ENCODE peak calls at places on chromosomes 16 and 17, in eight cellular contexts. U is neuronal stem cell; P is tibial nerve; H is glutamatergic neuron; W is activated CD4-positive, alpha-beta T cell treated with anti-CD3 and anti-CD28 coated beads, Interleukin-2, amount 50 U/mL, for 1 hour; M is activated naive CD8-positive, alpha-beta T cell treated with anti-CD3 and anti-CD28 coated beads, Interleukin-2, amount 50 U/mL, for 24 hours; I is GM12865; V is amniotic stem cell. A is an unnamed sample.

GRCh38 chr17:70137451-70138230 is 31.7 kb upstream of the KCNJ2 start:
- DNase-seq in U (no peak), P (peak), H (no peak), W (no peak), M (peak), I (peak), V (no peak), A (no peak)

GRCh38 chr16:2025878-2026460 is 733 bp upstream of the NHERF2 start:
- DNase-seq in U (no peak), P (no peak), H (no peak), W (no peak), M (no peak), I (no peak), V (no peak), A (no peak)

GRCh38 chr17:57578608-57578990 is 166.5 kb downstream of the CCDC182 start:
- DNase-seq in U (no peak), P (no peak), H (no peak), W (no peak), M (no peak), I (peak), V (no peak), A (no peak)

GRCh38 chr17:39195568-39196160 is 1.8 kb downstream of the CACNB1 start:
- DNase-seq in U (no peak), P (no peak), H (no peak), W (no peak), M (no peak), I (peak), V (no peak), A (no peak)

GRCh38 chr16:23949630-23950290 is 114.0 kb downstream of the PRKCB start:
- DNase-seq in U (no peak), P (no peak), H (no peak), W (peak), M (peak), I (peak), V (no peak), A (no peak)

GRCh38 chr16:50193594-50193993 is 40.5 kb downstream of the TENT4B start:
- DNase-seq in U (no peak), P (no peak), H (no peak), W (no peak), M (no peak), I (no peak), V (no peak), A (no peak)

GRCh38 chr16:8571061-8571596 is 19.2 kb downstream of the TMEM114 start:
- DNase-seq in U (no peak), P (no peak), H (no peak), W (no peak), M (no peak), I (no peak), V (no peak), A (no peak)

GRCh38 chr16:193441-193840 is 13.2 kb downstream of the HBQ1 start:
- DNase-seq in U (no peak), P (no peak), H (no peak), W (no peak), M (no peak), I (no peak), V (no peak), A (no peak)

GRCh38 chr17:72588961-72589360 is 468.1 kb downstream of the SOX9 start:
- DNase-seq in U (no peak), P (no peak), H (no peak), W (peak), M (no peak), I (peak), V (no peak), A (peak)

GRCh38 chr16:55899857-55900256 is 24.7 kb upstream of the CES5A start:
- DNase-seq in U (no peak), P (no peak), H (no peak), W (no peak), M (no peak), I (peak), V (no peak), A (no peak)

GRCh38 chr17:82116246-82116645 is 18.2 kb upstream of the FASN start:
- DNase-seq in U (no peak), P (no peak), H (no peak), W (no peak), M (no peak), I (no peak), V (no peak), A (no peak)

GRCh38 chr17:18860161-18860972 is 2.4 kb downstream of the PRPSAP2 start:
- DNase-seq in U (no peak), P (no peak), H (no peak), W (no peak), M (no peak), I (peak), V (no peak), A (no peak)

GRCh38 chr17:34412965-34413441 is 50.0 kb upstream of the CCL1 start:
- DNase-seq in U (no peak), P (no peak), H (no peak), W (no peak), M (no peak), I (no peak), V (no peak), A (no peak)

GRCh38 chr17:76831316-76831715 is 36.9 kb upstream of the MGAT5B start:
- DNase-seq in U (no peak), P (no peak), H (no peak), W (no peak), M (no peak), I (no peak), V (no peak), A (no peak)

GRCh38 chr16:4663756-4664465 is 29.5 kb upstream of the NUDT16L1 start:
- DNase-seq in U (no peak), P (peak), H (no peak), W (no peak), M (peak), I (no peak), V (no peak), A (no peak)